ENCODE peak calls at places on chromosome 20, in ten cellular contexts. R, G, U, S, B, T, H, M, A and Z are unnamed samples.
A peak's percentile ranks its signal among the peaks of the same experiment; 100 is the strongest.

GRCh38 chr20:24148372-24148771 is 159.8 kb upstream of the GGTLC1 start:
- DNase-seq in T (no peak), A (no peak), H (no peak), G (peak; percentile 34), B (peak; percentile 80), M (no peak), S (no peak), U (no peak), R (no peak), Z (no peak)

GRCh38 chr20:51542033-51542893 is at the start of gene NFATC2:
- DNase-seq in T (no peak), A (no peak), M (no peak), H (no peak), G (peak; percentile 80), B (no peak), S (no peak), R (peak; percentile 70), U (no peak), Z (no peak)

GRCh38 chr20:45911486-45912343 is at the start of gene PLTP:
- DNase-seq in G (no peak), B (peak; percentile 37), A (peak; percentile 82), U (no peak), T (no peak), M (peak; percentile 48), R (peak; percentile 59), H (no peak), S (peak; percentile 57), Z (peak; percentile 88)

GRCh38 chr20:20710847-20711315 is 1.6 kb downstream of the RALGAPA2 start:
- DNase-seq in U (no peak), A (no peak), H (no peak), T (no peak), S (no peak), R (no peak), B (no peak), M (no peak), G (peak; percentile 32), Z (no peak)

GRCh38 chr20:41654292-41654691 is 36.1 kb upstream of the CHD6 start:
- DNase-seq in R (no peak), A (no peak), G (no peak), T (no peak), M (no peak), B (no peak), U (no peak), H (no peak), S (no peak), Z (no peak)

GRCh38 chr20:15564981-15565380 is 1008.3 kb downstream of the KIF16B start:
- DNase-seq in G (no peak), B (no peak), R (no peak), M (no peak), T (no peak), S (no peak), H (no peak), U (no peak), A (no peak), Z (no peak)

GRCh38 chr20:56422824-56423189 is 10.7 kb downstream of the CASS4 start:
- DNase-seq in M (no peak), T (no peak), U (no peak), A (no peak), R (no peak), H (no peak), B (no peak), G (no peak), S (peak; percentile 33), Z (peak; percentile 51)

GRCh38 chr20:1199981-1200380 is 3.3 kb upstream of the C20orf202 start:
- DNase-seq in B (no peak), R (no peak), A (no peak), S (no peak), G (no peak), T (no peak), H (no peak), U (no peak), M (no peak), Z (no peak)

GRCh38 chr20:49283703-49284625 is 6.1 kb upstream of the ZNFX1 start:
- DNase-seq in G (peak; percentile 7), R (no peak), B (no peak), M (no peak), S (no peak), U (no peak), H (no peak), A (no peak), T (no peak), Z (no peak)

GRCh38 chr20:49747707-49748524 is 34.2 kb upstream of the B4GALT5 start:
- DNase-seq in T (peak; percentile 23), G (no peak), S (peak; percentile 50), M (peak; percentile 51), A (peak; percentile 59), R (no peak), H (no peak), U (peak; percentile 66), B (no peak), Z (peak; percentile 78)

GRCh38 chr20:47857142-47857993 is 72.1 kb upstream of the SULF2 start:
- DNase-seq in U (no peak), G (peak; percentile 18), T (no peak), M (peak; percentile 34), S (no peak), H (no peak), B (no peak), R (no peak), A (no peak), Z (peak; percentile 12)

GRCh38 chr20:62560162-62560561 is 82.1 kb upstream of the SLCO4A1 start:
- DNase-seq in H (no peak), R (no peak), G (no peak), U (no peak), M (no peak), A (no peak), S (no peak), T (no peak), B (no peak), Z (no peak)

GRCh38 chr20:62563561-62563960 is 78.7 kb upstream of the SLCO4A1 start:
- DNase-seq in M (no peak), R (no peak), G (no peak), B (no peak), T (no peak), U (no peak), S (no peak), A (no peak), H (no peak), Z (no peak)

GRCh38 chr20:62561948-62562347 is 80.4 kb upstream of the SLCO4A1 start:
- DNase-seq in R (no peak), H (no peak), A (no peak), U (no peak), B (peak; percentile 10), T (no peak), G (no peak), M (no peak), S (no peak), Z (no peak)

GRCh38 chr20:62562831-62563230 is 79.5 kb upstream of the SLCO4A1 start:
- DNase-seq in T (no peak), M (no peak), B (no peak), S (no peak), H (no peak), A (no peak), R (no peak), U (no peak), G (no peak), Z (no peak)

DNA sequence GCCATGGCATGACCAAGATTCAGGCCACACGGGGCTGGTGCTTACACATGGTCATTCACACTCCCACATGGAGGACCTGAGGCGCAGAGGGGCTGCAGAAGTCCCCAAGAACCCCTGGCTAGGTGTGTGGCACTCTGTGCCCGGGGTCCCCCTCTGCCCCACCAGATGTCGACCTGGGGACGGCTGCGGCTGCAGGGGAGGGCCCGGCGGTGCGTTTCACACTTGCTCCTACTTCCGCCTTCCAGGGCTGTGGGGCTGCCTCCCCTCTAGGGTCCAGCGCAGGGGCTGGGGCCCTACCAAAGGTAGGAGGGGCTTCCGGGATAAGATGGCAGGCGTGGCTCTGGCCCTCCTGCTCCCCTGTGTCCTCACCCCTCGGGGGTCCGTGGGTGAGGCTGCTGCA is 81.1 kb upstream of the SLCO4A1 start:
- DNase-seq in R (no peak), A (no peak), B (no peak), T (no peak), S (no peak), H (no peak), G (peak; percentile 57), M (no peak), U (no peak), Z (no peak)
- H3K4me3 ChIP-seq in R (no peak overlapping the region), A (no peak overlapping the region), B (no peak overlapping the region), T (no peak overlapping the region), S (no peak overlapping the region), H (no peak overlapping the region), G (no peak overlapping the region), M (no peak overlapping the region), U (no peak overlapping the region), Z (no peak overlapping the region)

GRCh38 chr20:43925786-43926185 is 11.1 kb downstream of the TOX2 start:
- DNase-seq in G (no peak), A (peak; percentile 47), S (peak; percentile 58), M (peak; percentile 46), U (no peak), B (peak; percentile 35), T (no peak), H (no peak), R (no peak), Z (peak; percentile 33)
- TF ChIP-seq CTCF in G (no peak), A (peak; percentile 17), S (peak; percentile 8), M (no peak), U (peak; percentile 7), B (peak; percentile 41), T (no peak), H (no peak), R (no peak), Z (no peak)

GRCh38 chr20:33753763-33754162 is 22.0 kb downstream of the ZNF341 start:
- DNase-seq in T (no peak), A (peak; percentile 8), G (no peak), M (peak; percentile 43), S (peak; percentile 38), B (no peak), H (no peak), U (no peak), R (no peak), Z (peak; percentile 65)

GRCh38 chr20:33757458-33757857 is 25.7 kb downstream of the ZNF341 start:
- DNase-seq in T (no peak), H (no peak), R (no peak), S (no peak), U (no peak), B (no peak), M (no peak), G (no peak), A (no peak), Z (no peak)

GRCh38 chr20:33751775-33752174 is 20.0 kb downstream of the ZNF341 start:
- DNase-seq in H (no peak), R (no peak), G (no peak), T (no peak), A (no peak), B (no peak), M (no peak), U (no peak), S (no peak), Z (no peak)

GRCh38 chr20:33757046-33757445 is 25.2 kb downstream of the ZNF341 start:
- DNase-seq in T (no peak), A (no peak), R (no peak), G (no peak), U (no peak), B (no peak), H (no peak), S (no peak), M (no peak), Z (no peak)

GRCh38 chr20:33753143-33753542 is 21.3 kb downstream of the ZNF341 start:
- DNase-seq in G (no peak), S (no peak), T (no peak), A (no peak), B (no peak), R (no peak), U (no peak), M (no peak), H (no peak), Z (no peak)
- H3K4me3 ChIP-seq in G (no peak overlapping the region), S (no peak overlapping the region), T (no peak overlapping the region), A (no peak overlapping the region), B (no peak overlapping the region), R (no peak overlapping the region), U (no peak overlapping the region), M (no peak overlapping the region), H (no peak overlapping the region), Z (no peak overlapping the region)

GRCh38 chr20:38338849-38339520 is 7.3 kb upstream of the LBP start:
- DNase-seq in R (no peak), S (no peak), B (no peak), T (no peak), M (peak; percentile 29), A (peak; percentile 56), H (no peak), U (no peak), G (no peak), Z (peak; percentile 46)
- TF ChIP-seq CTCF in R (no peak), S (peak; percentile 31), B (no peak), T (peak; percentile 39), M (peak; percentile 29), A (peak; percentile 60), H (peak; percentile 12), U (no peak), G (peak; percentile 44), Z (peak; percentile 32)